ENCODE peak calls at places on chromosomes 1 and 21, in four cellular contexts. D is CD4-positive, alpha-beta T cell; B is stomach; X is heart left ventricle. R is an unnamed sample.

GRCh38 chr21:32426592-32427051 is 14.1 kb downstream of the EVA1C start:
- DNase-seq in D (no peak), B (no peak), X (no peak), R (no peak)

GRCh38 chr1:125085720-125086591 is 3901.2 kb downstream of the SRGAP2C start:
- DNase-seq in B (no peak), D (no peak), X (no peak), R (no peak)

GRCh38 chr1:26730695-26731094 is 34.9 kb downstream of the ARID1A start:
- DNase-seq in B (no peak), D (no peak), X (no peak), R (no peak)

GRCh38 chr1:119115301-119115700 is 25.2 kb downstream of the WARS2 start:
- DNase-seq in D (no peak), X (no peak), B (no peak), R (no peak)

GRCh38 chr1:175015243-175015642 is 8.0 kb downstream of the MRPS14 start:
- DNase-seq in X (no peak), B (no peak), D (no peak), R (no peak)

GRCh38 chr1:230403442-230403841 is 22.7 kb downstream of the PGBD5 start:
- DNase-seq in D (no peak), B (no peak), X (no peak), R (no peak)

GRCh38 chr1:114979278-114979891 is 50.2 kb upstream of the TSHB start:
- DNase-seq in B (peak; percentile 70), X (peak; percentile 25), D (peak; percentile 56), R (peak; percentile 63)

GRCh38 chr21:45613396-45613795 is 30.1 kb upstream of the PCBP3 start:
- DNase-seq in B (no peak), D (no peak), X (no peak), R (no peak)

GRCh38 chr1:152188673-152189591 is 29.9 kb upstream of the RPTN start:
- DNase-seq in B (peak; percentile 79), D (peak; percentile 68), X (peak; percentile 55), R (peak; percentile 71)

GRCh38 chr1:910881-911721 is 12.6 kb upstream of the SAMD11 start:
- DNase-seq in D (no peak), X (no peak), B (peak; percentile 64), R (no peak)

GRCh38 chr21:36134820-36135390 is at the start of gene CBR3:
- DNase-seq in X (peak; percentile 67), D (peak; percentile 26), B (peak; percentile 48), R (peak; percentile 28)

GRCh38 chr1:57797084-57797483 is 373.2 kb upstream of the DAB1 start:
- DNase-seq in X (no peak), D (no peak), B (no peak), R (no peak)

GRCh38 chr1:223886516-223886921 is 40.8 kb upstream of the TP53BP2 start:
- DNase-seq in X (no peak), B (no peak), D (no peak), R (no peak)

GRCh38 chr1:22365331-22366295 is 86.0 kb upstream of the ZBTB40 start:
- DNase-seq in D (no peak), X (no peak), B (no peak), R (no peak)

GRCh38 chr1:162003825-162004205 is 19.9 kb downstream of the OLFML2B start:
- DNase-seq in D (no peak), B (no peak), X (peak; percentile 39), R (no peak)

GRCh38 chr1:9768983-9769382 is 54.8 kb downstream of the CLSTN1 start:
- DNase-seq in X (no peak), D (no peak), B (no peak), R (no peak)

GRCh38 chr1:212512731-212513559 is 80.2 kb downstream of the NENF start:
- DNase-seq in X (no peak), B (no peak), D (no peak), R (no peak)

GRCh38 chr1:178258521-178258920 is 164.6 kb downstream of the RASAL2 start:
- DNase-seq in X (no peak), B (no peak), D (no peak), R (no peak)

GRCh38 chr21:16942703-16943102 is 570.1 kb upstream of the CXADR start:
- DNase-seq in X (no peak), B (no peak), D (no peak), R (no peak)

GRCh38 chr1:160996195-160996594 is 24.8 kb downstream of the F11R start:
- DNase-seq in D (no peak), X (no peak), B (no peak), R (no peak)

GRCh38 chr1:29703596-29703995 is 467.3 kb downstream of the PTPRU start:
- DNase-seq in D (no peak), B (no peak), X (no peak), R (no peak)

GRCh38 chr1:175172503-175172902 is 20.1 kb downstream of the KIAA0040 start:
- DNase-seq in B (no peak), X (no peak), D (no peak), R (no peak)

GRCh38 chr1:28144203-28145135 is 32.0 kb downstream of the PTAFR start:
- DNase-seq in D (no peak), X (no peak), B (no peak), R (no peak)

GRCh38 chr1:95496307-95496706 is 262.3 kb downstream of the RWDD3 start:
- DNase-seq in B (no peak), X (no peak), D (no peak), R (no peak)

GRCh38 chr1:24385160-24385939 is 28.2 kb downstream of the STPG1 start:
- DNase-seq in X (no peak), D (peak; percentile 14), B (no peak), R (no peak)

GRCh38 chr1:89957063-89957462 is 37.8 kb upstream of the ZNF326 start:
- DNase-seq in B (no peak), D (no peak), X (no peak), R (no peak)

GRCh38 chr21:38272215-38272614 is 15.4 kb downstream of the KCNJ15 start:
- DNase-seq in D (no peak), X (no peak), B (no peak), R (no peak)

GRCh38 chr1:203302894-203303293 is 2.4 kb upstream of the BTG2 start:
- DNase-seq in B (no peak), X (no peak), D (no peak), R (no peak)

GRCh38 chr1:27341525-27342252 is at the start of gene SYTL1:
- DNase-seq in B (peak; percentile 82), X (no peak), D (peak; percentile 50), R (peak; percentile 45)

GRCh38 chr1:202825748-202826147 is 15.0 kb downstream of the PCAT6 start:
- DNase-seq in D (no peak), B (no peak), X (no peak), R (no peak)

GRCh38 chr1:72623299-72623708 is 341.0 kb upstream of the NEGR1 start:
- DNase-seq in B (no peak), D (no peak), X (no peak), R (no peak)

GRCh38 chr21:31198575-31198974 is 145.5 kb downstream of the TIAM1 start:
- DNase-seq in B (no peak), X (no peak), D (no peak), R (no peak)

GRCh38 chr1:221228594-221228993 is 349.4 kb downstream of the HLX start:
- DNase-seq in D (no peak), X (no peak), B (no peak), R (no peak)

GRCh38 chr21:25494804-25495203 is 112.5 kb downstream of the MRPL39 start:
- DNase-seq in X (no peak), D (no peak), B (no peak), R (no peak)

GRCh38 chr21:29499734-29500343 is 201.1 kb downstream of the BACH1 start:
- DNase-seq in D (no peak), B (no peak), X (no peak), R (no peak)

GRCh38 chr1:53583021-53583902 is 124.1 kb downstream of the DMRTB1 start:
- DNase-seq in D (no peak), B (no peak), X (no peak), R (no peak)

GRCh38 chr1:65389296-65389695 is 31.2 kb upstream of the LEPR start:
- DNase-seq in D (no peak), X (no peak), B (no peak), R (no peak)
- H3K9me3 ChIP-seq in D (no peaks in the 10 kb centered on the region), X (no peaks in the 10 kb centered on the region), B (no peaks in the 10 kb centered on the region), R (no peaks in the 10 kb centered on the region)

GRCh38 chr1:228114827-228115226 is 5.7 kb upstream of the MRPL55 start:
- DNase-seq in X (no peak), B (no peak), D (no peak), R (no peak)

GRCh38 chr1:228112617-228113016 is 3.5 kb upstream of the MRPL55 start:
- DNase-seq in D (no peak), X (no peak), B (no peak), R (no peak)

GRCh38 chr1:228118040-228118439 is 8.9 kb upstream of the MRPL55 start:
- DNase-seq in D (no peak), X (no peak), B (no peak), R (no peak)

GRCh38 chr1:228120351-228121091 is 11.4 kb upstream of the MRPL55 start:
- DNase-seq in X (no peak), D (no peak), B (no peak), R (no peak)

DNA sequence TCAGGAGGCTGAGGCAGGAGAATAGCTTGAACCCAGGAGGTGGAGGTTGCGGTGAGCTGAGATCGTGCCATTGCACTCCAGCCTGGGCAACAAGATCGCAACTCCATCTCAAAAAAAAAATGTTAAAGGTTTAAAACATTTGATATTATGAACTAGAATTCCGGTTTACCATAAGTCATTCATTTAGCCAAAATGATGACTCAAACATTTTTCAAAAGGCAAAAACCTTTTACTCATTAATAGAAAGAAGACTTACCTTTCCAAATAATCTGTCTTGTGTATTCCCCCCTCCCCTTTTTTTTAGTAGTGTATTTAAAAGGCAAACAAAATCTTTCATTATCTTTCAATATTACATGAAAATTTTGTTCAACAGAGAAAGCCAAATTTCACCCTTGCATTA is 8.2 kb upstream of the MRPL55 start:
- DNase-seq in D (no peak), X (no peak), B (no peak), R (no peak)
- H3K9me3 ChIP-seq in D (no peaks in the 10 kb centered on the region), X (no peaks in the 10 kb centered on the region), B (no peaks in the 10 kb centered on the region), R (no peaks in the 10 kb centered on the region)

GRCh38 chr1:247740721-247741120 is 2.3 kb downstream of the OR14K1 start:
- DNase-seq in B (no peak), X (no peak), D (no peak), R (no peak)
- H3K9me3 ChIP-seq in B (peaks cover 8% of the 10 kb centered on the region), X (no peaks in the 10 kb centered on the region), D (no peaks in the 10 kb centered on the region), R (no peaks in the 10 kb centered on the region)

GRCh38 chr1:248521856-248522255 is 14.0 kb downstream of the OR2G6 start:
- DNase-seq in D (no peak), B (no peak), X (no peak), R (no peak)
- H3K9me3 ChIP-seq in D (no peaks in the 10 kb centered on the region), B (no peaks in the 10 kb centered on the region), X (no peaks in the 10 kb centered on the region), R (no peaks in the 10 kb centered on the region)

GRCh38 chr1:38964140-38964548 is 22.5 kb upstream of the RHBDL2 start:
- DNase-seq in D (no peak), B (no peak), X (no peak), R (no peak)

GRCh38 chr1:38953433-38953860 is 11.8 kb upstream of the RHBDL2 start:
- DNase-seq in X (no peak), B (no peak), D (no peak), R (no peak)

GRCh38 chr1:38962113-38962512 is 20.5 kb upstream of the RHBDL2 start:
- DNase-seq in X (no peak), B (no peak), D (no peak), R (no peak)

GRCh38 chr1:38962560-38962959 is 20.9 kb upstream of the RHBDL2 start:
- DNase-seq in X (no peak), B (no peak), D (no peak), R (no peak)

GRCh38 chr1:38958967-38959366 is 17.3 kb upstream of the RHBDL2 start:
- DNase-seq in B (no peak), D (no peak), X (no peak), R (no peak)
- H3K9me3 ChIP-seq in B (no peaks in the 10 kb centered on the region), D (no peaks in the 10 kb centered on the region), X (no peaks in the 10 kb centered on the region), R (no peaks in the 10 kb centered on the region)